ENCODE peak calls at places on chromosomes 1 and 21, in five cellular contexts. K is ovary, E is hepatocyte, I is heart right ventricle, G is PC-3. C is an unnamed sample. For H3K4me1, the result is how much of the 10 kb centered on the place peaks cover.

GRCh38 chr1:94871031-94871430 is 50.9 kb downstream of the SLC44A3 start:
- DNase-seq in K (no peak), E (no peak), I (no peak), G (no peak), C (no peak)

GRCh38 chr1:6783956-6784559 is 1.2 kb upstream of the CAMTA1 start:
- DNase-seq in K (no peak), E (no peak), I (no peak), G (peak), C (no peak)

GRCh38 chr1:45943185-45943584 is 139.8 kb downstream of the MAST2 start:
- DNase-seq in K (no peak), E (no peak), I (no peak), G (no peak), C (no peak)

GRCh38 chr1:53627031-53627430 is 111.9 kb downstream of the GLIS1 start:
- DNase-seq in K (no peak), E (no peak), I (no peak), G (no peak), C (no peak)

GRCh38 chr1:83055391-83056170 is 943.4 kb downstream of the TTLL7 start:
- DNase-seq in K (no peak), E (peak), I (no peak), G (peak), C (no peak)

GRCh38 chr21:33821580-33822322 is 93.9 kb downstream of the ATP5PO start:
- DNase-seq in K (no peak), E (no peak), I (no peak), G (no peak), C (no peak)

GRCh38 chr1:20493839-20494608 is 8.0 kb upstream of the CAMK2N1 start:
- DNase-seq in K (peak), E (peak), I (peak), G (peak), C (peak)

GRCh38 chr21:44872266-44872567 is 1.3 kb downstream of the PTTG1IP start:
- DNase-seq in K (no peak), E (no peak), I (no peak), G (no peak), C (no peak)

GRCh38 chr1:79603862-79604261 is 597.3 kb upstream of the ADGRL4 start:
- DNase-seq in K (no peak), E (peak), I (no peak), G (peak), C (no peak)

GRCh38 chr1:22953392-22954141 is 19.1 kb downstream of the LACTBL1 start:
- DNase-seq in K (no peak), E (no peak), I (no peak), G (no peak), C (no peak)

GRCh38 chr1:246491551-246492053 is 15.5 kb downstream of the SMYD3 start:
- DNase-seq in K (no peak), E (no peak), I (no peak), G (no peak), C (no peak)

GRCh38 chr1:201745023-201745422 is 83.9 kb upstream of the IPO9 start:
- DNase-seq in K (no peak), E (no peak), I (no peak), G (peak), C (no peak)

GRCh38 chr1:233081686-233082085 is 131.3 kb downstream of the NTPCR start:
- DNase-seq in K (no peak), E (no peak), I (no peak), G (peak), C (no peak)

GRCh38 chr21:40047211-40047610 is 180.0 kb downstream of the PCP4 start:
- DNase-seq in K (no peak), E (no peak), I (no peak), G (no peak), C (no peak)

GRCh38 chr1:205013683-205014367 is 29.2 kb upstream of the CNTN2 start:
- DNase-seq in K (peak), E (peak), I (no peak), G (peak), C (no peak)

GRCh38 chr1:201008666-201009360 is 14.7 kb downstream of the KIF21B start:
- DNase-seq in K (no peak), E (no peak), I (no peak), G (no peak), C (no peak)

GRCh38 chr1:17265162-17265561 is 16.3 kb downstream of the PADI3 start:
- DNase-seq in K (no peak), E (peak), I (no peak), G (no peak), C (peak)

GRCh38 chr1:47582891-47583608 is 145.2 kb downstream of the FOXD2 start:
- DNase-seq in K (no peak), E (no peak), I (no peak), G (peak), C (no peak)

GRCh38 chr1:35568975-35569395 is 4.1 kb upstream of the TFAP2E start:
- DNase-seq in K (peak), E (peak), I (no peak), G (peak), C (no peak)

GRCh38 chr1:184027751-184028682 is 9.5 kb downstream of the COLGALT2 start:
- DNase-seq in K (no peak), E (no peak), I (no peak), G (no peak), C (no peak)

GRCh38 chr1:16971330-16972209 is 8.8 kb downstream of the MFAP2 start:
- DNase-seq in K (no peak), E (peak), I (no peak), G (no peak), C (no peak)

GRCh38 chr1:244815600-244816099 is 19.8 kb upstream of the COX20 start:
- DNase-seq in K (no peak), E (no peak), I (no peak), G (no peak), C (peak)

GRCh38 chr1:181482521-181483083 is 715 bp upstream of the CACNA1E start:
- DNase-seq in K (no peak), E (peak), I (peak), G (no peak), C (peak)

GRCh38 chr1:221693087-221693486 is 48.8 kb downstream of the DUSP10 start:
- DNase-seq in K (no peak), E (no peak), I (no peak), G (no peak), C (no peak)

GRCh38 chr1:64246294-64246917 is 43.0 kb downstream of the UBE2U start:
- DNase-seq in K (no peak), E (peak), I (no peak), G (peak), C (no peak)

GRCh38 chr21:32457360-32457840 is 44.9 kb downstream of the EVA1C start:
- DNase-seq in K (peak), E (peak), I (peak), G (peak), C (peak)

GRCh38 chr1:210239295-210240155 is 6.9 kb downstream of the SERTAD4 start:
- DNase-seq in K (peak), E (peak), I (no peak), G (peak), C (peak)

GRCh38 chr1:2212542-2213491 is 15.3 kb upstream of the SKI start:
- DNase-seq in K (peak), E (peak), I (peak), G (peak), C (peak)

GRCh38 chr1:234488054-234488953 is 9.3 kb upstream of the TARBP1 start:
- DNase-seq in K (no peak), E (no peak), I (no peak), G (no peak), C (no peak)

GRCh38 chr1:66527688-66528087 is 6.3 kb upstream of the SGIP1 start:
- DNase-seq in K (no peak), E (no peak), I (no peak), G (no peak), C (no peak)

GRCh38 chr1:88802950-88803349 is 88.4 kb downstream of the GTF2B start:
- DNase-seq in K (no peak), E (no peak), I (no peak), G (peak), C (no peak)

DNA sequence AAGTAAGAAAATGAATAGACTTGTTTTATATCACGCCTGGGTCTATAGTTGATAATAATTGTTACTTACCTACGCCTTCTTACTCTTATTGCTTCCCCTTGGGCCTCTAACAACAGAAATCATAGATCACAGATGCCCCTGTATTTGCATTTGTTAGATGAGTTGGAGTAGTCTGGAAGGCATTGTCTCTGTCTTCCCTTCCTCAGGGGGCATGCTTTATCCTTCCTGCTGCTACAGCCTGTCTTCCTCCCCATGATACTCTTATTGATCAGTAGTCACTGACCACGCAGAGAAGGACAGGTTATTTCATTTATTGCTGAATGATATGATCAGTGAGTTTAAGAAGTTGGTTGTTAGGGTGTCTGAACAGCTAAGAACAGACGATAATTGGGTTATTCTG is 98.4 kb downstream of the DNM3 start:
- DNase-seq in K (no peak), E (no peak), I (no peak), G (no peak), C (no peak)
- H3K4me1 ChIP-seq in K (under half), E (under half), I (under half), G (under half), C (under half)

GRCh38 chr1:150262388-150263320 is 5.1 kb downstream of the CA14 start:
- DNase-seq in K (no peak), E (no peak), I (no peak), G (peak), C (no peak)
- H3K27ac ChIP-seq in K (no peak), E (no peak), I (no peak), G (peak), C (no peak)

GRCh38 chr1:154405762-154406571 is 824 bp downstream of the IL6R start:
- DNase-seq in K (peak), E (peak), I (peak), G (peak), C (peak)

GRCh38 chr1:154407866-154408777 is 3.0 kb downstream of the IL6R start:
- DNase-seq in K (peak), E (no peak), I (no peak), G (no peak), C (no peak)

GRCh38 chr1:154404984-154405761 is at the start of gene IL6R:
- DNase-seq in K (peak), E (peak), I (peak), G (peak), C (peak)

GRCh38 chr1:154407021-154407865 is 2.1 kb downstream of the IL6R start:
- DNase-seq in K (no peak), E (no peak), I (no peak), G (no peak), C (peak)

GRCh38 chr1:154406572-154406879 is 1.4 kb downstream of the IL6R start:
- DNase-seq in K (no peak), E (no peak), I (no peak), G (no peak), C (no peak)
- H3K4me3 ChIP-seq in K (peak), E (peak), I (peak), G (peak), C (peak)

GRCh38 chr1:101310484-101310883 is 73.7 kb downstream of the S1PR1 start:
- DNase-seq in K (no peak), E (no peak), I (no peak), G (no peak), C (no peak)
- H3K4me1 ChIP-seq in K (under half), E (under half), I (under half), G (under half), C (under half)

GRCh38 chr1:178564086-178564782 is 51.3 kb downstream of the TEX35 start:
- DNase-seq in K (no peak), E (no peak), I (no peak), G (no peak), C (no peak)
- H3K27ac ChIP-seq in K (no peak), E (no peak), I (no peak), G (no peak), C (no peak)

GRCh38 chr1:179923044-179923443 is 31.6 kb upstream of the CEP350 start:
- DNase-seq in K (no peak), E (no peak), I (no peak), G (no peak), C (no peak)

GRCh38 chr1:179925906-179926305 is 28.7 kb upstream of the CEP350 start:
- DNase-seq in K (no peak), E (no peak), I (no peak), G (no peak), C (no peak)

GRCh38 chr1:179925302-179925701 is 29.3 kb upstream of the CEP350 start:
- DNase-seq in K (no peak), E (no peak), I (no peak), G (no peak), C (no peak)

GRCh38 chr1:179921981-179922380 is 32.6 kb upstream of the CEP350 start:
- DNase-seq in K (no peak), E (no peak), I (no peak), G (no peak), C (no peak)

GRCh38 chr1:179924268-179924667 is 30.3 kb upstream of the CEP350 start:
- DNase-seq in K (no peak), E (no peak), I (no peak), G (no peak), C (no peak)
- H3K4me3 ChIP-seq in K (no peak), E (no peak), I (no peak), G (no peak), C (no peak)

GRCh38 chr1:26702680-26703038 is 6.8 kb downstream of the ARID1A start:
- DNase-seq in K (no peak), E (no peak), I (no peak), G (no peak), C (no peak)

GRCh38 chr1:26701266-26701994 is 5.6 kb downstream of the ARID1A start:
- DNase-seq in K (no peak), E (no peak), I (no peak), G (peak), C (no peak)

GRCh38 chr1:26697978-26698849 is 2.4 kb downstream of the ARID1A start:
- DNase-seq in K (peak), E (peak), I (peak), G (peak), C (peak)

GRCh38 chr1:26701995-26702679 is 6.3 kb downstream of the ARID1A start:
- DNase-seq in K (no peak), E (no peak), I (no peak), G (peak), C (no peak)

DNA sequence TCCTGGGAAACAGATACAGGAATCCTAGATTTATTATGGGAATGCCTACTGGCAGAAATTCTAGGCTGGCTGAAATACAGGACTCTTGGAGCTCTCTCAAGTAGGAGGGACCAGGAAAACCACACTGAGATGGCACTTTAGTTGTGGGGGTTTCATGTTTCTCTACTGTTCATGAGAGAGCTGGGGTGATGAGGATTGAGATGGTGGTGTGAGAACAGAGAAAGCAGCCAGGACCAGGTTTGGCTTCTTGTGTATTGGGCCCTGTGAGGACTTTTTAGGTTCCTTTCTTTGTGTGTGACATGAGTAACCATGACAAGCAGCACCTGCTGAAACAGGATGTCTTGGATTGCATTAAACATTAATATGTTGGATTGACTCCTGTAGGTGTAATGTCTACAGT is 4.9 kb downstream of the ARID1A start:
- DNase-seq in K (no peak), E (no peak), I (no peak), G (no peak), C (no peak)
- H3K4me1 ChIP-seq in K (under half), E (half or more), I (half or more), G (half or more), C (half or more)